ENCODE peak calls at places on chromosome 22, in five cellular contexts. J is SK-N-SH, P is HCT116, S is HepG2, W is K562. G is an unnamed sample.

GRCh38 chr22:31952094-31952401 is 7.7 kb downstream of the YWHAH start:
- DNase-seq in J (peak; percentile 36), P (no peak), S (no peak), W (no peak), G (no peak)

GRCh38 chr22:38697055-38697980 is 3.4 kb downstream of the JOSD1 start:
- DNase-seq in J (no peak), P (no peak), S (peak; percentile 64), W (no peak), G (no peak)

GRCh38 chr22:45587638-45588481 is 83.8 kb upstream of the ATXN10 start:
- DNase-seq in J (no peak), P (no peak), S (no peak), W (no peak), G (no peak)

GRCh38 chr22:44091021-44091721 is 67.1 kb downstream of the PARVB start:
- DNase-seq in J (peak; percentile 59), P (peak; percentile 6), S (peak; percentile 10), W (peak; percentile 20), G (no peak)

GRCh38 chr22:28181332-28181731 is 262.3 kb upstream of the PITPNB start:
- DNase-seq in J (no peak), P (no peak), S (no peak), W (no peak), G (no peak)

GRCh38 chr22:31653944-31654343 is 8.1 kb downstream of the PISD start:
- DNase-seq in J (no peak), P (no peak), S (no peak), W (no peak), G (no peak)

GRCh38 chr22:50526849-50527801 is 1.7 kb upstream of the SCO2 start:
- DNase-seq in J (peak; percentile 77), P (no peak), S (peak; percentile 70), W (peak; percentile 64), G (no peak)

GRCh38 chr22:17896552-17896951 is 122.3 kb upstream of the BID start:
- DNase-seq in J (peak; percentile 49), P (no peak), S (no peak), W (peak; percentile 39), G (no peak)

GRCh38 chr22:50722716-50723428 is 15.1 kb upstream of the ACR start:
- DNase-seq in J (no peak), P (no peak), S (no peak), W (no peak), G (no peak)

GRCh38 chr22:46108564-46109473 is 41.5 kb upstream of the PPARA start:
- DNase-seq in J (peak; percentile 75), P (no peak), S (peak; percentile 42), W (peak; percentile 68), G (no peak)

GRCh38 chr22:38485783-38486182 is 17.9 kb downstream of the KDELR3 start:
- DNase-seq in J (no peak), P (no peak), S (no peak), W (no peak), G (no peak)

GRCh38 chr22:17807571-17808410 is 33.5 kb upstream of the BID start:
- DNase-seq in J (no peak), P (no peak), S (no peak), W (no peak), G (no peak)

GRCh38 chr22:44894321-44894720 is 115.5 kb downstream of the PHF21B start:
- DNase-seq in J (no peak), P (no peak), S (no peak), W (no peak), G (no peak)

GRCh38 chr22:38029370-38029769 is 27.8 kb upstream of the PICK1 start:
- DNase-seq in J (no peak), P (no peak), S (no peak), W (no peak), G (no peak)

GRCh38 chr22:49739138-49739537 is 88.5 kb downstream of the BRD1 start:
- DNase-seq in J (no peak), P (no peak), S (no peak), W (no peak), G (no peak)

GRCh38 chr22:45612451-45612901 is 59.2 kb upstream of the ATXN10 start:
- DNase-seq in J (no peak), P (no peak), S (no peak), W (no peak), G (no peak)

GRCh38 chr22:39170825-39171622 is 18.5 kb upstream of the CBX7 start:
- DNase-seq in J (peak; percentile 79), P (peak; percentile 50), S (peak; percentile 53), W (peak; percentile 77), G (peak; percentile 53)

GRCh38 chr22:43996170-43996980 is 27.7 kb upstream of the PARVB start:
- DNase-seq in J (no peak), P (no peak), S (no peak), W (no peak), G (peak; percentile 30)

GRCh38 chr22:33025675-33026074 is 32.5 kb downstream of the SYN3 start:
- DNase-seq in J (no peak), P (no peak), S (no peak), W (no peak), G (no peak)

GRCh38 chr22:35523167-35523928 is 17.3 kb upstream of the RASD2 start:
- DNase-seq in J (no peak), P (no peak), S (no peak), W (no peak), G (no peak)

GRCh38 chr22:38244106-38244505 is 28.7 kb downstream of the TMEM184B start:
- DNase-seq in J (no peak), P (no peak), S (no peak), W (no peak), G (no peak)

GRCh38 chr22:37187891-37188761 is at the start of gene C1QTNF6:
- DNase-seq in J (peak; percentile 77), P (no peak), S (no peak), W (no peak), G (no peak)

GRCh38 chr22:42353883-42354727 is 78.1 kb downstream of the NFAM1 start:
- DNase-seq in J (peak; percentile 77), P (no peak), S (no peak), W (no peak), G (no peak)

GRCh38 chr22:38484244-38484643 is 16.3 kb downstream of the KDELR3 start:
- DNase-seq in J (no peak), P (no peak), S (no peak), W (no peak), G (no peak)

GRCh38 chr22:43155789-43156188 is 4.4 kb downstream of the TSPO start:
- DNase-seq in J (no peak), P (no peak), S (no peak), W (no peak), G (no peak)

GRCh38 chr22:36409067-36409466 is 21.3 kb upstream of the MYH9 start:
- DNase-seq in J (no peak), P (no peak), S (no peak), W (no peak), G (no peak)

GRCh38 chr22:32650553-32651345 is 150.8 kb upstream of the TIMP3 start:
- DNase-seq in J (no peak), P (no peak), S (no peak), W (peak; percentile 18), G (no peak)

GRCh38 chr22:42385691-42386090 is 46.5 kb downstream of the NFAM1 start:
- DNase-seq in J (no peak), P (no peak), S (no peak), W (no peak), G (no peak)

GRCh38 chr22:18062421-18062820 is 15.4 kb upstream of the PEX26 start:
- DNase-seq in J (no peak), P (no peak), S (no peak), W (no peak), G (no peak)

GRCh38 chr22:36010913-36011312 is 17.7 kb downstream of the RBFOX2 start:
- DNase-seq in J (peak; percentile 66), P (no peak), S (no peak), W (no peak), G (no peak)

GRCh38 chr22:46671824-46672432 is 51.7 kb downstream of the GRAMD4 start:
- DNase-seq in J (no peak), P (no peak), S (no peak), W (no peak), G (no peak)

GRCh38 chr22:28963362-28963761 is 80.0 kb downstream of the ZNRF3 start:
- DNase-seq in J (no peak), P (no peak), S (no peak), W (no peak), G (no peak)

GRCh38 chr22:37370306-37370979 is 56.8 kb downstream of the ELFN2 start:
- DNase-seq in J (no peak), P (no peak), S (no peak), W (no peak), G (no peak)

GRCh38 chr22:26671317-26672059 is 14.1 kb downstream of the MIAT start:
- DNase-seq in J (no peak), P (no peak), S (no peak), W (no peak), G (peak; percentile 73)
- TF ChIP-seq REST in J (no peak), P (no peak), S (no peak), W (no peak), G (no peak)

DNA sequence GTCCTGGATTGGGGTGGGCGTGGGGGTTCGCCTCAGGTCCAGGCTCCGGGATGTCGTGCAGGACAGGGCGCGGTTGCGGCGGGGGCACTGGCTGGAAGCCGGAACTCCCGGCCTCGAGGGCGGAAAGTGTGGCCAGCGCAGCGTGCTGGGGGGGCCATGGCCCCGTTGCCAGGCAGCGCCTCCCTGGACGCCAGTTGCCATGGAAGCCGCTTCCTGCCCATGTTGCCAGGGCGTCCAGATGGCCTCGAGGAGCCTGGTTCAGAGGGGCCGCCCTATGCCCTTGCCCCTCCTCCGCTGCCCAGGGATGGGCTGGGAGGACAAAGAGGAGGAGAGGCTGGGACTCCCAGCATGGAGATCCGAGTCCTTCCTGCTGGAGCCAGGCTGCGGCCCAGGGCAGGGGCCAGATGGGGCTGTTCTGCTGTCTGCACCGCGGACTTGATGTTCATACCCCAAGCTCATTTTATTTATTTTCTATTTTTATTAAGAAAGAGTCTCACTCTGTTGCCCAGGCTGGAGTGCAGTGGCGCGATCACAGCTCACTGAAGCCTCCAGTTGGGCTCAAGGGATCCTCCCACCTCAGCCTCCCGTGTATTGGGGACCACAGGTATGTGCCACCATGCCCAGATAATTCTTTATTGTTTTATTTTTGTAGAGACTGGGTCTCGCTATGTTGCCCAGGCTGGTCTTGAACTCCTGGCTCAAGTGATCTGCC is 4.6 kb upstream of the CCDC188 start:
- DNase-seq in J (peak; percentile 96), P (no peak), S (peak; percentile 19), W (peak; percentile 86), G (no peak)
- TF ChIP-seq RAD21 in J (no peak), P (no peak), S (no peak), W (no peak), G (no peak)

GRCh38 chr22:30297276-30298004 is 8.1 kb upstream of the CASTOR1 start:
- DNase-seq in J (no peak), P (no peak), S (no peak), W (no peak), G (no peak)
- TF ChIP-seq ZBTB33 in J (no peak), P (no peak), S (no peak), W (no peak), G (no peak)

DNA sequence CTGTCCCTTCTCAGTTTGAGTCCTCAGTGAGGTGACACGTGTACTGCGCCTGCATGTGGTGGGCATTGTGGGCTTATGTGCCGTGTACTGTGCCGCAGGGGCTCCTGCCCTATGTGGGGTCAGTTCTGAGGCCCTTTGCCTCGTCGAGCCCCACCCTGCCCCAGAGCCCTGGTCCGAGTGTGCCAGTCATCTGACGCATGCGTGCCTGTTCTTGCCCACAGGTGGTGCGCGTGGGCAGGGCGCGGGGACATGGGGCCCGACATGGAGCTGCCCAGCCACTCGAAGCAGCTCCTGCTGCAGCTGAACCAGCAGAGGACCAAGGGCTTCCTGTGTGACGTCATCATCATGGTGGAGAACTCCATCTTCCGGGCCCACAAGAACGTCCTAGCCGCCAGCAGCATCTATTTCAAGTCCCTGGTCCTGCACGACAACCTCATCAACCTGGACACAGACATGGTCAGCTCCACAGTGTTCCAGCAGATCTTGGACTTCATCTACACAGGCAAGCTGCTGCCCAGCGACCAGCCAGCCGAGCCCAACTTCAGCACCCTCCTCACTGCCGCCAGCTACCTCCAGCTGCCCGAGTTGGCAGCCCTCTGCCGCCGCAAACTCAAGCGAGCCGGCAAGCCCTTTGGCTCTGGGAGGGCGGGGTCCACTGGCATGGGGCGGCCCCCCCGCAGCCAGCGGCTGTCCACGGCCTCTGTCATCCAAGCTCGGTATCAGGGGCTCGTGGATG is 22.3 kb upstream of the TMEM191C start:
- DNase-seq in J (no peak), P (no peak), S (no peak), W (no peak), G (no peak)
- TF ChIP-seq REST in J (no peak), P (no peak), S (no peak), W (no peak), G (no peak)